ENCODE peak calls at places on chromosomes 16 and 17, in five cellular contexts. R, P, X, U and G are unnamed samples.

GRCh38 chr17:77471984-77472836 is 331.4 kb downstream of the SEC14L1 start:
- DNase-seq in R (peak), P (no peak), X (peak), U (no peak), G (no peak)

GRCh38 chr17:68533887-68534700 is 21.9 kb downstream of the PRKAR1A start:
- DNase-seq in R (peak), P (no peak), X (peak), U (no peak), G (peak)

GRCh38 chr17:49582789-49583188 is 7.1 kb downstream of the NXPH3 start:
- DNase-seq in R (peak), P (no peak), X (peak), U (no peak), G (no peak)

GRCh38 chr17:80071116-80071980 is 30.0 kb upstream of the GAA start:
- DNase-seq in R (peak), P (peak), X (no peak), U (no peak), G (peak)

GRCh38 chr17:35865412-35866355 is 3.0 kb downstream of the HEATR9 start:
- DNase-seq in R (peak), P (no peak), X (peak), U (no peak), G (peak)

GRCh38 chr16:69187387-69187890 is 475 bp downstream of the SNTB2 start:
- DNase-seq in R (no peak), P (peak), X (no peak), U (peak), G (no peak)

GRCh38 chr17:18139949-18140348 is 31.4 kb downstream of the MYO15A start:
- DNase-seq in R (peak), P (no peak), X (peak), U (peak), G (no peak)

GRCh38 chr17:12613566-12613965 is 52.1 kb upstream of the MYOCD start:
- DNase-seq in R (peak), P (no peak), X (peak), U (no peak), G (no peak)

GRCh38 chr16:19289805-19290490 is 4.4 kb downstream of the CLEC19A start:
- DNase-seq in R (no peak), P (no peak), X (no peak), U (no peak), G (no peak)

GRCh38 chr17:43814026-43814425 is 18.9 kb downstream of the MPP3 start:
- DNase-seq in R (no peak), P (no peak), X (no peak), U (peak), G (no peak)

GRCh38 chr16:10787304-10787703 is 31.3 kb downstream of the TVP23A start:
- DNase-seq in R (no peak), P (no peak), X (no peak), U (no peak), G (no peak)

GRCh38 chr17:75575728-75576127 is 11.9 kb upstream of the MYO15B start:
- DNase-seq in R (no peak), P (no peak), X (no peak), U (no peak), G (no peak)

GRCh38 chr16:10741844-10742243 is 1.8 kb upstream of the NUBP1 start:
- DNase-seq in R (peak), P (no peak), X (no peak), U (no peak), G (no peak)

GRCh38 chr16:66004706-66005105 is 361.8 kb upstream of the CDH5 start:
- DNase-seq in R (peak), P (no peak), X (no peak), U (no peak), G (peak)

GRCh38 chr17:35432176-35433074 is at the start of gene SLFN12:
- DNase-seq in R (peak), P (peak), X (peak), U (no peak), G (peak)